ENCODE peak calls at places on chromosomes 16 and 17, in seven cellular contexts. R, I, N, D, Q, Y and T are unnamed samples. For H3K4me1, the result is how much of the 10 kb centered on the place peaks cover.

GRCh38 chr17:44793885-44794698 is 35.3 kb downstream of the ADAM11 start:
- DNase-seq in R (no peak), I (no peak), N (no peak), D (no peak), Q (no peak), Y (no peak), T (no peak)

GRCh38 chr16:88536971-88537751 is 33.0 kb upstream of the ZC3H18 start:
- DNase-seq in R (no peak), I (no peak), N (no peak), D (no peak), Q (no peak), Y (no peak), T (no peak)

GRCh38 chr17:69578385-69578936 is 164.0 kb downstream of the MAP2K6 start:
- DNase-seq in R (no peak), I (no peak), N (no peak), D (no peak), Q (no peak), Y (no peak), T (no peak)

GRCh38 chr16:23594186-23594585 is 1.9 kb downstream of the NDUFAB1 start:
- DNase-seq in R (no peak), I (no peak), N (no peak), D (peak), Q (no peak), Y (no peak), T (no peak)

GRCh38 chr17:42387663-42388380 is 420 bp downstream of the STAT3 start:
- DNase-seq in R (peak), I (peak), N (peak), D (peak), Q (no peak), Y (peak), T (peak)

GRCh38 chr17:18860161-18860972 is 2.4 kb downstream of the PRPSAP2 start:
- DNase-seq in R (no peak), I (no peak), N (no peak), D (no peak), Q (no peak), Y (no peak), T (peak)

GRCh38 chr16:15616475-15616874 is 26.5 kb downstream of the MARF1 start:
- DNase-seq in R (no peak), I (no peak), N (no peak), D (no peak), Q (no peak), Y (no peak), T (no peak)

GRCh38 chr16:79008036-79008868 is 592.3 kb downstream of the MAF start:
- DNase-seq in R (no peak), I (no peak), N (no peak), D (no peak), Q (no peak), Y (no peak), T (no peak)

GRCh38 chr16:1348926-1349325 is 2.8 kb downstream of the TSR3 start:
- DNase-seq in R (no peak), I (no peak), N (no peak), D (no peak), Q (no peak), Y (no peak), T (no peak)

GRCh38 chr16:24829153-24829552 is 16.6 kb upstream of the SLC5A11 start:
- DNase-seq in R (no peak), I (no peak), N (no peak), D (no peak), Q (no peak), Y (no peak), T (no peak)

GRCh38 chr17:46862949-46863348 is 11.6 kb downstream of the WNT9B start:
- DNase-seq in R (no peak), I (no peak), N (no peak), D (no peak), Q (no peak), Y (no peak), T (no peak)

GRCh38 chr16:29892458-29892813 is 6.9 kb downstream of the SEZ6L2 start:
- DNase-seq in R (no peak), I (no peak), N (no peak), D (no peak), Q (no peak), Y (no peak), T (no peak)

GRCh38 chr16:84088695-84089395 is 27.9 kb downstream of the MBTPS1 start:
- DNase-seq in R (no peak), I (no peak), N (no peak), D (no peak), Q (no peak), Y (no peak), T (no peak)

GRCh38 chr16:81636298-81636960 is 142.7 kb upstream of the PLCG2 start:
- DNase-seq in R (no peak), I (no peak), N (no peak), D (no peak), Q (no peak), Y (no peak), T (no peak)

GRCh38 chr16:67407176-67407787 is 9.0 kb downstream of the ZDHHC1 start:
- DNase-seq in R (no peak), I (no peak), N (no peak), D (no peak), Q (no peak), Y (no peak), T (no peak)

GRCh38 chr17:17527534-17527933 is 31.3 kb upstream of the RASD1 start:
- DNase-seq in R (no peak), I (no peak), N (no peak), D (no peak), Q (no peak), Y (no peak), T (no peak)

GRCh38 chr17:40937384-40937819 is at the start of gene KRT23:
- DNase-seq in R (no peak), I (no peak), N (no peak), D (no peak), Q (no peak), Y (peak), T (peak)

GRCh38 chr17:12850996-12851395 is 61.7 kb downstream of the ARHGAP44 start:
- DNase-seq in R (no peak), I (no peak), N (no peak), D (no peak), Q (no peak), Y (no peak), T (no peak)

GRCh38 chr16:17476414-17477259 is 5.9 kb upstream of the XYLT1 start:
- DNase-seq in R (peak), I (no peak), N (no peak), D (peak), Q (no peak), Y (peak), T (peak)

GRCh38 chr16:79114759-79115158 is 485.8 kb downstream of the MAF start:
- DNase-seq in R (no peak), I (no peak), N (no peak), D (peak), Q (no peak), Y (no peak), T (no peak)

GRCh38 chr17:44374306-44375195 is 10.9 kb upstream of the FAM171A2 start:
- DNase-seq in R (no peak), I (no peak), N (no peak), D (no peak), Q (no peak), Y (no peak), T (no peak)

GRCh38 chr16:46715769-46716305 is 26.4 kb downstream of the ORC6 start:
- DNase-seq in R (no peak), I (no peak), N (no peak), D (no peak), Q (no peak), Y (no peak), T (peak)

GRCh38 chr17:77765292-77765691 is 193.2 kb upstream of the TNRC6C start:
- DNase-seq in R (no peak), I (no peak), N (no peak), D (no peak), Q (no peak), Y (no peak), T (no peak)

GRCh38 chr17:42409467-42410351 is 13.3 kb downstream of the CAVIN1 start:
- DNase-seq in R (peak), I (peak), N (peak), D (no peak), Q (no peak), Y (peak), T (peak)

GRCh38 chr16:20906225-20906870 is 5.8 kb downstream of the LYRM1 start:
- DNase-seq in R (peak), I (peak), N (no peak), D (no peak), Q (no peak), Y (no peak), T (peak)

GRCh38 chr17:66508896-66509843 is 206.8 kb downstream of the PRKCA start:
- DNase-seq in R (peak), I (no peak), N (no peak), D (no peak), Q (no peak), Y (peak), T (peak)

GRCh38 chr16:86228713-86229112 is 281.6 kb upstream of the FOXF1 start:
- DNase-seq in R (no peak), I (no peak), N (no peak), D (no peak), Q (no peak), Y (no peak), T (no peak)

GRCh38 chr16:10390867-10391266 is 5.0 kb downstream of the ATF7IP2 start:
- DNase-seq in R (no peak), I (no peak), N (no peak), D (no peak), Q (no peak), Y (no peak), T (no peak)

DNA sequence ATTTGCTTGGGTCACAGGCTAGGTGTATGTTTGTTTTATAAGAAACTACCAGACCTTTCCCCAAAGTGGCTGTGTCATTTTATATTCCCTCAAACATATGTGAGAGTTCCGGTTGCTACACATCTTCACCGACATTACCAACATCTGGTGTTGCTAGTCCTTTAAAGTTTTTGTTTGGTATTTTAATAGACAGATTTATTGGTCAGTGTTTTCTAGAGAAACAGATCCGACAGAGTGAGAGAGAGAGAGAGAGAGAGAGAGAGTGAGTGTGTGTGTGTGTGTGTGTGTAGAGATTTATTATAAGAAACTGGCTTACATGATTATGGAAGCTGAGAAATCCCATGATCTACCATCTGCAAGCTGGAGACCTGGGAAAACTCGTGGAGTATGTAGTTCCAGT is 31.0 kb downstream of the LDHD start:
- DNase-seq in R (no peak), I (no peak), N (no peak), D (no peak), Q (no peak), Y (no peak), T (no peak)
- H3K4me1 ChIP-seq in R (under half), I (under half), N (under half), D (under half), Q (half or more), Y (under half), T (under half)

GRCh38 chr17:50055426-50056216 is at the start of gene ITGA3:
- DNase-seq in R (peak), I (peak), N (peak), D (peak), Q (peak), Y (peak), T (peak)
- H3K27ac ChIP-seq in R (peak), I (peak), N (peak), D (peak), Q (peak), Y (peak), T (peak)

DNA sequence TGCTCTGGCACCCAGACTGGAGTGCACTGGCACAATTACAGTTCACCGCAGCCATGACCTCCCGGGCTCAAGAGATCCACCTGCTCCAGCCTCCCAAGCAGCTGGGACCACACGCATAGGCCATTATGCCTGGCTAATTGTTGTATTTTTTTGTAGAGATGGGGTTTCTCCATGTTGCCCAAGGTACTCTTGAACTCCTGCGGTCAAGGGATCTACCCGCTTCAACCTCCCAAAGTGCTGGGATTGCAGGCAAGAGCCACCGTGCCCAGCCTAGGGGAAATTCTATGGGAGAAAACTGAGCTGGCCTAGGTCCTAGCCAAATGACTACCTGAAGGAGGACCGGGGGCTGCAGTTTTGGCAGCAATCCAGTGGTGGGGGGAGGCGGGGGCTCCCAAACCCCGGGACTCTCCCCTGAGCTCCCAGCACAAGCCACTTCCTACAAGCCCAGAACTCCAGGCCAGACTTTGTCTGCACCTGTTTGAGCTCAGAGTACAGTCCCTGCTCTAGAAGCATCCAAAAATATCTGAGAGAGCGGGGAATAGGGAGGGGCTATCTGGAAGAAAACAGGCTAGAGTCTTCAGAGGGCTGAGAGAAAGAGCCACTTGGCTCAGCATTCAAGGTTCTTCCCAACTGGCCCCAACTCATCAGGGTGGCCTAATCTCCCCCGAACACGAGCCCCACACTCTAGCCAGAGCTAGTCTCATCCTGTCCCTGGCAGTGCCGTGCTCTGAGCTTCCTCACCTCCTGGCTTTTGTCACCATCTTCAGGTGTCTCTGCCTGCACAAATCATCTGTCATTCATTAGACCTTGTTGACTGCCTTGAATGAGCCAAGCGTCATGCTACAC is 9.1 kb downstream of the SRL start:
- DNase-seq in R (no peak), I (no peak), N (no peak), D (peak), Q (no peak), Y (no peak), T (no peak)
- H3K4me1 ChIP-seq in R (under half), I (under half), N (under half), D (under half), Q (under half), Y (under half), T (under half)

GRCh38 chr17:75547091-75547490 is 21.6 kb downstream of the LLGL2 start:
- DNase-seq in R (no peak), I (no peak), N (no peak), D (no peak), Q (no peak), Y (peak), T (no peak)

GRCh38 chr17:75550139-75550465 is 24.6 kb downstream of the LLGL2 start:
- DNase-seq in R (no peak), I (no peak), N (no peak), D (no peak), Q (no peak), Y (no peak), T (no peak)

GRCh38 chr17:75551276-75551675 is 25.8 kb downstream of the LLGL2 start:
- DNase-seq in R (no peak), I (no peak), N (no peak), D (no peak), Q (no peak), Y (no peak), T (no peak)

GRCh38 chr17:75548839-75549238 is 23.3 kb downstream of the LLGL2 start:
- DNase-seq in R (no peak), I (no peak), N (no peak), D (no peak), Q (no peak), Y (no peak), T (no peak)

DNA sequence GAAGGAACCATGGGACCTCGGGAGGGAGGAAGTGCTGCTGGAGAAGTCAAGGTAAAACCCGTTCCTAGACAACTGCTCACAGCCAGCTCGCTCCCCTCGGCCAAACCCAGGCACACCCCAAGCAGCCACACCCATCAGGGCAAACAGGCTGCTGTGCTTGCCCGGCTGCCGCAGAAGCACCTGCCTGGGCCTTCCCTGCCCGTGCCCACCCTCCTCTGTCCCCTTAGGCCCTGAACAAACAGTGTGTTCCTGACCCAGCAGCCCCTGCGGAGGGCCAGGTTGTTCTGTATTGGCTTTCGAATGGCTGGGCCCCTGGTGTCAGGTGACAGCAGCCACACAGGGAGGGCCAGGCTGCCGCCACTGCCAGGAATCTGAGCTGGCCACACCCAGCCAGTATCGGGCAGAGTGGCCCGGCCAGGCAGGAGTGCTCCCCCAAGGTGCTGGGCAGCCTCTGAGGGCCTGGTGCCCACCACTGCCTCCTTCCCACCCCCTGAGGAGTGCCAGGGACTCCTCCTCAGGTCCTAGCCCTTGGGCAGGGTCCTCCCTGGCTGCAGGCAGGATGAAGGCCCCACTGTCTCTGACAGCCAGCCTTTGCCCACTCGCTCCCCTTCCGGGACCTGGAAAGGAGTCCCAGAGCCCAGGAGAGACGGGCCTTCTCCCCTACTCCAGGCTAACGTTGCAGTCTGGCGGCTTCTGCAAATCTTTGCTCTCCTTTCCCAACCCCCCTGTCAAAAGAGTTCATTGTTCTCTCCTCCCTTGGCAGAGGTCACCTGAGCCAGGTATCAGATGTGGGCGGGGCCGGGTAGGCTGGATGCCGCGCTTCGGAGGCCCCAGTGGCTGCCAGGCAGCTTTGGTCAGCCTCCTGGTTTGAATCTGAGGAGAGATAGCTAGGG is 24.0 kb downstream of the LLGL2 start:
- DNase-seq in R (peak), I (no peak), N (no peak), D (peak), Q (no peak), Y (peak), T (no peak)
- H3K27ac ChIP-seq in R (peak), I (no peak), N (no peak), D (peak), Q (no peak), Y (peak), T (no peak)

DNA sequence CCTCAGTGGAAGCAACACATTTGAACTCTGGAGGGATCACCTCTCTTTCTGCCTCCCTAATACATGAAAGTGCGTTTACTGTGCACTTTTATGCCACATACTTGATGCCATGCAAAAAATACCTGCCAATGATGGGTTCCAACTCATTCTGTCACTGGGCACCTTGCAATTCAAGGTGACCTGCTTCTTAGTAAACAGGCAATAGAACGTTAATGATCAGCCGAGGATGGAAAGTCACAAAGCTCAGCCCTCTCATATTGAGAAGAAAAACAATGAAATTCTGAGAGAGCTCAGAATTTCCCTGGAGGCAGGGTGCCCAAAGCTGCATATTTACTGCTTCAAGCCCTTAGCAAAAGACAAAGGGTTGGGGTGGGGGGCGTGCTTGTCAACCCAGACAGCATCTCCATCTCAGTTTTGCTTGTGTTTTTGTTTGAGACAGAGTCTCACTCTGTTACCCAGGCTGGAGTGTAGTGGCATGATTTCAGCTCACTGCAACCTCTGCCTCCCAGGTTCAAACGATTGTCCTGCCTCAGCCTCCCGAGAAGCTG is 23.2 kb downstream of the LITAF start:
- DNase-seq in R (no peak), I (no peak), N (no peak), D (no peak), Q (no peak), Y (no peak), T (no peak)
- H3K4me1 ChIP-seq in R (under half), I (under half), N (under half), D (under half), Q (under half), Y (under half), T (under half)

GRCh38 chr17:57357830-57358426 is 101.6 kb downstream of the MSI2 start:
- DNase-seq in R (peak), I (no peak), N (no peak), D (no peak), Q (no peak), Y (peak), T (no peak)

GRCh38 chr17:57355090-57355859 is 99.0 kb downstream of the MSI2 start:
- DNase-seq in R (no peak), I (no peak), N (no peak), D (peak), Q (no peak), Y (no peak), T (peak)

GRCh38 chr17:57356722-57357391 is 100.5 kb downstream of the MSI2 start:
- DNase-seq in R (no peak), I (no peak), N (no peak), D (no peak), Q (no peak), Y (no peak), T (peak)

GRCh38 chr17:57356153-57356721 is 99.9 kb downstream of the MSI2 start:
- DNase-seq in R (no peak), I (no peak), N (no peak), D (no peak), Q (no peak), Y (no peak), T (no peak)

GRCh38 chr17:57357392-57357784 is 101.1 kb downstream of the MSI2 start:
- DNase-seq in R (no peak), I (no peak), N (no peak), D (peak), Q (no peak), Y (peak), T (no peak)
- H3K27ac ChIP-seq in R (peak), I (no peak), N (no peak), D (peak), Q (no peak), Y (peak), T (no peak)

DNA sequence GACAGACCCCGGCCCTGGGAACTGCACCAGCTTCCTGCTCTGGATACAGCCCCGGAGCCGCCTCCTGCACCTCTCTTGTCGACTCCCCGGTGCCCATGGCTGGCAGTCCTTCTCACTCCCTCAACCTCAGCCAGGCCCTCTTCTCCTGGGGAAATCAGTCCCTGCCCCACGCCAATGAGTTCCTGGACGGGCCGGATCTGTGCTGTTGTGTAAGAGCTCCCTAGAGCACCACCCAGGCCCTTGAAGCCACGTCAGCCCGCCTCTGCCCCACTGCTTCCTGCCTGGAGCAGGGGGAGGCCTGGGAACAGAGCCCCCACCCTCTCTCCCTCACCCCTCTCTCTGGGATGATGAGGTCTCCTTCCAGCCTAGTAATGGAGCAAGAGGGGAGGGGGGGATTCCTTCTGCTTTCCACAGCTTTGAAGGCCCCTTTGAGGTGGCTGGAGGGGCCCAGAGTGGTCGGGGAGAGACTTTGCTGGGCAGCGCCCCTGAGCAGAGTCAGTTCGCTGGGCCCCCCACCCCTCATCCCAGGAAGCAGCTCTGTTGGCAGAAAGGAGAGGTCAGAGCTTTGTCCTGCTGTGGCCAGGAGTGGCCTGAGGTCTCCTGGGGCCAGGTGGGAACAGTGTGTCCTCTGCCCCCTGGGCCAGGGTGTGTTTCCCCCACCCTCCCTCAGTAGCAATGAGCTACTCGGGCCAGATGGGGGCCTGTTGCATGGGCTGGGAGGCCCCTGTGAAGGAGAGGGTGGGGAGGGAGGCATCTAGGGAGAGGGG is 3.8 kb downstream of the PRR29 start:
- DNase-seq in R (no peak), I (no peak), N (no peak), D (no peak), Q (no peak), Y (no peak), T (no peak)
- H3K4me1 ChIP-seq in R (under half), I (under half), N (under half), D (under half), Q (under half), Y (under half), T (under half)